ENCODE peak calls at places on chromosomes 4 and X, in four cellular contexts. N is HepG2, G is GM12878, K is K562. T is an unnamed sample.

GRCh38 chrX:83508006-83508405 is at the start of gene POU3F4:
- DNase-seq in N (no peak), G (no peak), K (no peak), T (peak)

GRCh38 chr4:141439223-141439622 is 197.2 kb upstream of the IL15 start:
- DNase-seq in N (no peak), G (no peak), K (no peak), T (no peak)

GRCh38 chr4:126071346-126072333 is 756.9 kb downstream of the FAT4 start:
- DNase-seq in N (peak), G (no peak), K (no peak), T (no peak)

GRCh38 chr4:31081375-31081774 is 361.2 kb downstream of the PCDH7 start:
- DNase-seq in N (no peak), G (no peak), K (no peak), T (no peak)

GRCh38 chrX:69424161-69424560 is 80.0 kb upstream of the NALF2 start:
- DNase-seq in N (peak), G (no peak), K (peak), T (no peak)

GRCh38 chr4:7067147-7067522 is 729 bp downstream of the GRPEL1 start:
- DNase-seq in N (peak), G (no peak), K (no peak), T (no peak)

GRCh38 chrX:25025615-25026014 is 9.8 kb upstream of the ARX start:
- DNase-seq in N (no peak), G (no peak), K (no peak), T (no peak)

GRCh38 chr4:76689079-76689817 is 208.7 kb downstream of the SOWAHB start:
- DNase-seq in N (no peak), G (no peak), K (no peak), T (no peak)

GRCh38 chrX:22135994-22136684 is 104.0 kb downstream of the PHEX start:
- DNase-seq in N (peak), G (no peak), K (peak), T (no peak)

GRCh38 chrX:111098874-111099273 is 2.9 kb downstream of the PAK3 start:
- DNase-seq in N (peak), G (no peak), K (peak), T (peak)

GRCh38 chr4:8181844-8182243 is 17.2 kb upstream of the SH3TC1 start:
- DNase-seq in N (no peak), G (no peak), K (peak), T (no peak)

GRCh38 chrX:120769576-120770341 is 105.9 kb downstream of the CT47B1 start:
- DNase-seq in N (peak), G (no peak), K (no peak), T (no peak)

GRCh38 chr4:118398226-118399090 is 45.7 kb upstream of the PRSS12 start:
- DNase-seq in N (no peak), G (peak), K (no peak), T (no peak)

GRCh38 chrX:130280901-130281300 is 12.2 kb upstream of the ZNF280C start:
- DNase-seq in N (no peak), G (no peak), K (no peak), T (no peak)

GRCh38 chrX:45889471-45889870 is 655.8 kb downstream of the ZNF674 start:
- DNase-seq in N (peak), G (no peak), K (no peak), T (no peak)
- TF ChIP-seq GABPA in N (no peak), G (no peak), K (no peak), T (no peak)

DNA sequence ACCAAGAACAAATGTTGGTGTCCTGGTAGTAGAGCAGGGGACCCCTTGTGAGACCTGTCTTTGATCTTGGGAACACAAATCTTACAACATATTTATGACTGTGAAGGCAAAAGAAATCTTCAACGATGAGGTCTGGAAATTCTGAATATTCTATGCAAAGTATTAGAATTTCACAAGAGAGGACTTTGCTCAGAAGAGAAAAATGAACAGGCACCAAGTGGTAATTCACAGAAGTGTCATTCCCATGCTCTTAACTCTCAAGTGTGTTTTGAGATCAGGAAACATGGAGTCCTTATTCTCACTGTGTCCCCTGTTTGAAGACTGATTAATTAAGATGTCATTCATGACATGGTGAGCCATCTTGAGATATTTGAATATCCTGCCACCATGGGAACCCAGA is 52.5 kb downstream of the COQ2 start:
- DNase-seq in N (no peak), G (no peak), K (no peak), T (no peak)
- TF ChIP-seq ATF2 in N (no peak), G (no peak), K (no peak), T (no peak)

GRCh38 chr4:26692014-26692726 is 108.3 kb downstream of the TBC1D19 start:
- DNase-seq in N (no peak), G (no peak), K (peak), T (peak)
- TF ChIP-seq GABPA in N (no peak), G (no peak), K (no peak), T (no peak)

GRCh38 chr4:185950891-185951290 is 118.1 kb upstream of the TLR3 start:
- DNase-seq in N (no peak), G (no peak), K (no peak), T (no peak)

GRCh38 chr4:185958094-185958493 is 110.9 kb upstream of the TLR3 start:
- DNase-seq in N (peak), G (no peak), K (no peak), T (no peak)

GRCh38 chr4:185955817-185956542 is 113.0 kb upstream of the TLR3 start:
- DNase-seq in N (no peak), G (no peak), K (no peak), T (no peak)

DNA sequence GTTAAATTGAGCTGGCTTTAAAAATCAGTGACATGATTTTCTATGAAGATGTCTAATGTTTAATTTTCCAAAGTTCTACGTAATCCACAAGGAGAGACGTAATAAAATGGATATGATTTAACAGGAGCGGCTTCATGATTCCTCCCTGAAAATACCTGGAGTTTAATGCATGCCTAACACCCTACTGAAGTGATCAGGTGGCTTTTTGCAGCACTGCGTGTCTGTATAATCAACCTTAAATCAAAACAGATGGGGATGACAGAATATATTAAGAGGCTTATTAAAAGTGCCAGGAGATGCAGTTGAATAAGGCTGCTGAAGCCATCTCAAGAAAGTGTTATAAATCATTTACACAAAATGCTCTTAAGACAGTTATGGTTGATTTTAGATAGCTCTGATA is 112.4 kb upstream of the TLR3 start:
- DNase-seq in N (no peak), G (no peak), K (no peak), T (no peak)
- TF ChIP-seq ATF2 in N (no peak), G (no peak), K (no peak), T (no peak)

GRCh38 chrX:143664302-143664701 is 28.4 kb upstream of the SLITRK4 start:
- DNase-seq in N (no peak), G (no peak), K (peak), T (no peak)

GRCh38 chrX:143663755-143664154 is 27.9 kb upstream of the SLITRK4 start:
- DNase-seq in N (no peak), G (no peak), K (no peak), T (no peak)

GRCh38 chrX:143669395-143669794 is 33.5 kb upstream of the SLITRK4 start:
- DNase-seq in N (no peak), G (no peak), K (no peak), T (no peak)
- TF ChIP-seq GABPA in N (no peak), G (no peak), K (no peak), T (no peak)

DNA sequence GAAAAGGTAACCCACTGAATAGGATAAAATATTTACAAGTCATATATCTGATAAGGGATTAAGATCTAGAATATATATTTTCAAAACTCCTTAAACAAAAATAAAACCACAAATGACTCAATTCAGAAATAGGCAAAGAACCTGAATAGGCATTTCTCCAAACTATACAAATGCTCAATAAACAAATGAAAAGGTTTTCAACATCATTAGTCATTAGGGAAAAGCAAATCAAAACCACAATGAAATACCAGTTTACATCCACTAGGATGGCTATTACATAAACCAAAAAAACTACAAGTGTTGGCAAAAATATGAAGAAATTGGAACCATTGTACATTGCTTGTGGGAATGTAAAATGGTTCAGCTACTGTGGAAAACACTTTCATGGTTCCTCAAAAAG is 167.0 kb upstream of the GALNT7 start:
- DNase-seq in N (no peak), G (no peak), K (no peak), T (no peak)
- TF ChIP-seq ATF2 in N (no peak), G (no peak), K (no peak), T (no peak)

GRCh38 chrX:51461053-51462050 is 35.0 kb downstream of the NUDT11 start:
- DNase-seq in N (peak), G (no peak), K (peak), T (no peak)
- TF ChIP-seq GABPA in N (no peak), G (no peak), K (no peak), T (no peak)

GRCh38 chr4:153084939-153085630 is 119.2 kb upstream of the TRIM2 start:
- DNase-seq in N (no peak), G (peak), K (peak), T (peak)

GRCh38 chr4:153087671-153088194 is 116.5 kb upstream of the TRIM2 start:
- DNase-seq in N (no peak), G (no peak), K (no peak), T (no peak)

GRCh38 chr4:153090670-153091385 is 113.4 kb upstream of the TRIM2 start:
- DNase-seq in N (no peak), G (no peak), K (no peak), T (no peak)

GRCh38 chr4:153094435-153094834 is 109.8 kb upstream of the TRIM2 start:
- DNase-seq in N (no peak), G (no peak), K (no peak), T (no peak)

GRCh38 chr4:153089781-153090180 is 114.5 kb upstream of the TRIM2 start:
- DNase-seq in N (no peak), G (no peak), K (no peak), T (no peak)
- TF ChIP-seq ATF2 in N (no peak), G (no peak), K (no peak), T (no peak)